ENCODE peak calls at places on chromosome 16, in four cellular contexts. One of them, this sample, is unnamed.

GRCh38 chr16:80931985-80932720 is 74.5 kb downstream of the CMC2 start:
- DNase-seq in HFFc6: peak
- DNase-seq in GM10248: peak
- DNase-seq in fibroblast of mammary gland: peak
- DNase-seq in this sample: no peak

GRCh38 chr16:6363891-6364607 is 968.6 kb upstream of the RBFOX1 start:
- DNase-seq in HFFc6: no peak
- DNase-seq in GM10248: no peak
- DNase-seq in fibroblast of mammary gland: no peak
- DNase-seq in this sample: no peak

GRCh38 chr16:69880640-69881133 is 70.4 kb upstream of the CLEC18A start:
- DNase-seq in HFFc6: peak
- DNase-seq in GM10248: no peak
- DNase-seq in fibroblast of mammary gland: peak
- DNase-seq in this sample: no peak

GRCh38 chr16:84774810-84775209 is 45.0 kb upstream of the CRISPLD2 start:
- DNase-seq in HFFc6: peak
- DNase-seq in GM10248: no peak
- DNase-seq in fibroblast of mammary gland: peak
- DNase-seq in this sample: no peak

GRCh38 chr16:31071861-31072260 is 2.2 kb downstream of the ZNF668 start:
- DNase-seq in HFFc6: peak
- DNase-seq in GM10248: no peak
- DNase-seq in fibroblast of mammary gland: peak
- DNase-seq in this sample: no peak

GRCh38 chr16:17718495-17718894 is 247.7 kb upstream of the XYLT1 start:
- DNase-seq in HFFc6: no peak
- DNase-seq in GM10248: no peak
- DNase-seq in fibroblast of mammary gland: no peak
- DNase-seq in this sample: no peak

GRCh38 chr16:66406534-66407368 is 20.3 kb upstream of the BEAN1 start:
- DNase-seq in HFFc6: peak
- DNase-seq in GM10248: peak
- DNase-seq in fibroblast of mammary gland: peak
- DNase-seq in this sample: peak

GRCh38 chr16:2859686-2860265 is 1.8 kb upstream of the PRSS22 start:
- DNase-seq in HFFc6: no peak
- DNase-seq in GM10248: no peak
- DNase-seq in fibroblast of mammary gland: no peak
- DNase-seq in this sample: no peak

GRCh38 chr16:70561623-70562022 is 38.0 kb downstream of the SF3B3 start:
- DNase-seq in HFFc6: no peak
- DNase-seq in GM10248: no peak
- DNase-seq in fibroblast of mammary gland: no peak
- DNase-seq in this sample: no peak